ENCODE peak calls at places on chromosomes 12 and 14, in eight cellular contexts. C is ACHN; O is EH; X is adipocyte; Q is psoas muscle; K is activated naive CD4-positive, alpha-beta T cell treated with Interleukin-2 at 50 U/mL for 16 hours; W is iris pigment epithelial cell; Z is mesothelial cell of epicardium. J is an unnamed sample.

GRCh38 chr14:45709541-45709940 is 456.5 kb upstream of the MIS18BP1 start:
- DNase-seq in W (no peak), O (no peak), Z (no peak), X (no peak), Q (no peak), C (no peak), K (no peak), J (no peak)

GRCh38 chr12:96227365-96228106 is 33.4 kb downstream of the ELK3 start:
- DNase-seq in Z (no peak), X (no peak), C (no peak), W (no peak), O (no peak), Q (no peak), K (no peak), J (no peak)

GRCh38 chr12:112979281-112979680 is 962 bp downstream of the OAS2 start:
- DNase-seq in Q (no peak), K (peak), W (no peak), C (no peak), X (no peak), O (no peak), Z (no peak), J (no peak)

GRCh38 chr12:131894981-131895639 is 688 bp downstream of the ULK1 start:
- DNase-seq in X (peak), W (peak), Z (no peak), Q (peak), C (no peak), O (no peak), K (peak), J (no peak)

GRCh38 chr14:104749958-104750529 is 2.9 kb upstream of the SIVA1 start:
- DNase-seq in W (no peak), Q (peak), K (no peak), Z (no peak), O (peak), X (peak), C (no peak), J (no peak)

GRCh38 chr14:94681300-94682060 is 69.3 kb downstream of the SERPINA3 start:
- DNase-seq in X (peak), C (peak), Z (no peak), K (no peak), Q (no peak), W (peak), O (peak), J (peak)

GRCh38 chr12:58378038-58378437 is 436.7 kb downstream of the ATP23 start:
- DNase-seq in X (peak), Z (no peak), O (peak), K (no peak), W (peak), C (no peak), Q (no peak), J (no peak)

GRCh38 chr12:115450710-115451109 is 766.7 kb upstream of the TBX3 start:
- DNase-seq in W (no peak), X (no peak), Z (no peak), O (no peak), C (no peak), K (no peak), Q (no peak), J (no peak)

GRCh38 chr12:57175428-57176138 is 28.2 kb upstream of the LRP1-AS start:
- DNase-seq in K (peak), W (peak), Q (peak), X (peak), Z (peak), O (peak), C (peak), J (peak)

GRCh38 chr14:70239802-70240201 is 51.1 kb upstream of the SLC8A3 start:
- DNase-seq in K (no peak), C (no peak), O (no peak), W (no peak), X (no peak), Z (no peak), Q (no peak), J (no peak)

GRCh38 chr12:93954160-93955112 is 193.9 kb upstream of the PLXNC1 start:
- DNase-seq in Q (peak), X (no peak), Z (no peak), O (peak), C (no peak), W (no peak), K (no peak), J (no peak)

GRCh38 chr12:7797698-7798398 is 8.6 kb downstream of the NANOG start:
- DNase-seq in W (peak), X (peak), O (no peak), Q (no peak), C (no peak), K (no peak), Z (no peak), J (no peak)

GRCh38 chr12:41439858-41440257 is 251.7 kb downstream of the PDZRN4 start:
- DNase-seq in O (no peak), C (no peak), X (no peak), W (no peak), K (no peak), Q (no peak), Z (no peak), J (no peak)

GRCh38 chr12:75720807-75721206 is 209.4 kb upstream of the KRR1 start:
- DNase-seq in Q (no peak), X (peak), Z (no peak), C (no peak), K (no peak), W (no peak), O (no peak), J (no peak)

GRCh38 chr12:175250-175649 is 38.7 kb downstream of the SLC6A12 start:
- DNase-seq in W (peak), Z (peak), Q (no peak), K (no peak), C (no peak), X (no peak), O (peak), J (no peak)

GRCh38 chr14:79418649-79419415 is 792.5 kb downstream of the DIO2 start:
- DNase-seq in C (no peak), X (no peak), W (no peak), Z (no peak), K (no peak), O (no peak), Q (no peak), J (no peak)

GRCh38 chr12:108532061-108532848 is 17.2 kb downstream of the FICD start:
- DNase-seq in W (peak), Z (no peak), O (no peak), X (no peak), Q (no peak), K (no peak), C (no peak), J (no peak)

GRCh38 chr12:120944645-120945217 is 33.6 kb upstream of the HNF1A start:
- DNase-seq in O (peak), X (peak), C (peak), K (peak), W (peak), Q (peak), Z (peak), J (peak)

GRCh38 chr12:109946505-109946904 is 46.4 kb downstream of the TCHP start:
- DNase-seq in W (peak), O (peak), X (peak), Q (no peak), C (no peak), K (no peak), Z (no peak), J (no peak)

GRCh38 chr12:46187023-46187422 is 81.8 kb downstream of the SLC38A1 start:
- DNase-seq in X (peak), K (no peak), O (peak), C (peak), W (peak), Z (no peak), Q (no peak), J (peak)

GRCh38 chr12:53067074-53067992 is 11.9 kb downstream of the SPRYD3 start:
- DNase-seq in Q (no peak), W (no peak), C (no peak), X (peak), K (no peak), O (peak), Z (no peak), J (peak)

GRCh38 chr14:25001096-25001982 is 48.6 kb downstream of the STXBP6 start:
- DNase-seq in X (peak), Q (no peak), Z (no peak), O (peak), K (no peak), C (no peak), W (peak), J (no peak)

GRCh38 chr12:52494518-52494917 is 1.5 kb upstream of the KRT6A start:
- DNase-seq in X (peak), Z (no peak), O (peak), C (no peak), W (peak), Q (no peak), K (no peak), J (no peak)

GRCh38 chr14:28754209-28754985 is 12.2 kb upstream of the FOXG1 start:
- DNase-seq in W (peak), Q (no peak), X (peak), K (no peak), C (peak), O (peak), Z (no peak), J (no peak)